ENCODE peak calls at places on chromosomes 4 and X, in four cellular contexts. One of them, this sample, is unnamed.

GRCh38 chr4:187827631-187828030 is 167.9 kb upstream of the ZFP42 start:
- DNase-seq in A549: no peak
- DNase-seq in left lung: no peak
- DNase-seq in ureter: no peak
- DNase-seq in this sample: no peak

GRCh38 chr4:2266821-2267220 is 4.9 kb upstream of the MXD4 start:
- DNase-seq in left lung: peak
- DNase-seq in A549: no peak
- DNase-seq in ureter: no peak
- DNase-seq in this sample: no peak

GRCh38 chr4:3462321-3462789 is 751 bp upstream of the DOK7 start:
- DNase-seq in A549: no peak
- DNase-seq in ureter: no peak
- DNase-seq in left lung: peak
- DNase-seq in this sample: no peak

GRCh38 chrX:9707306-9708015 is 58.2 kb downstream of the GPR143 start:
- DNase-seq in ureter: no peak
- DNase-seq in left lung: no peak
- DNase-seq in A549: no peak
- DNase-seq in this sample: no peak

GRCh38 chr4:74267998-74268606 is 40.2 kb upstream of the EPGN start:
- DNase-seq in A549: no peak
- DNase-seq in left lung: no peak
- DNase-seq in ureter: no peak
- DNase-seq in this sample: no peak

GRCh38 chr4:100984901-100985300 is 362.4 kb downstream of the PPP3CA start:
- DNase-seq in ureter: no peak
- DNase-seq in A549: no peak
- DNase-seq in left lung: no peak
- DNase-seq in this sample: no peak

GRCh38 chr4:141425124-141425523 is 204.4 kb downstream of the ZNF330 start:
- DNase-seq in A549: no peak
- DNase-seq in ureter: no peak
- DNase-seq in left lung: no peak
- DNase-seq in this sample: no peak

GRCh38 chr4:173517781-173518371 is 12.2 kb downstream of the HAND2 start:
- DNase-seq in left lung: no peak
- DNase-seq in ureter: no peak
- DNase-seq in A549: no peak
- DNase-seq in this sample: no peak

GRCh38 chr4:154519214-154519613 is 27.6 kb upstream of the DCHS2 start:
- DNase-seq in left lung: no peak
- DNase-seq in ureter: no peak
- DNase-seq in A549: no peak
- DNase-seq in this sample: no peak

GRCh38 chr4:127708985-127709384 is 21.2 kb upstream of the SLC25A31 start:
- DNase-seq in A549: peak
- DNase-seq in ureter: peak
- DNase-seq in left lung: no peak
- DNase-seq in this sample: no peak

GRCh38 chr4:105520819-105521790 is 31.3 kb upstream of the ARHGEF38 start:
- DNase-seq in A549: peak
- DNase-seq in left lung: no peak
- DNase-seq in ureter: no peak
- DNase-seq in this sample: no peak

GRCh38 chrX:151754042-151754419 is 19.5 kb downstream of the CNGA2 start:
- DNase-seq in left lung: no peak
- DNase-seq in A549: peak
- DNase-seq in ureter: peak
- DNase-seq in this sample: no peak

This sample was measured in tibial artery.